ENCODE peak calls at places on chromosomes 16 and 17, in five cellular contexts. One of them, this sample, is unnamed.

GRCh38 chr16:77171750-77172635 is 19.0 kb upstream of the MON1B start:
- DNase-seq in stimulated activated CD8-positive, alpha-beta memory T cell treated with anti-CD3 and anti-CD28 coated beads, Interleukin-7, amount 100 ng/mL, for 1 hour: no peak
- DNase-seq in renal cortical epithelial cell: peak; percentile 53
- DNase-seq in heart right ventricle: no peak
- DNase-seq in tibial nerve: no peak
- DNase-seq in this sample: no peak

GRCh38 chr16:22304411-22304810 is 7.2 kb downstream of the POLR3E start:
- DNase-seq in stimulated activated CD8-positive, alpha-beta memory T cell treated with anti-CD3 and anti-CD28 coated beads, Interleukin-7, amount 100 ng/mL, for 1 hour: no peak
- DNase-seq in renal cortical epithelial cell: no peak
- DNase-seq in heart right ventricle: no peak
- DNase-seq in tibial nerve: no peak
- DNase-seq in this sample: no peak

GRCh38 chr17:29617125-29617480 is 5.6 kb downstream of the CORO6 start:
- DNase-seq in stimulated activated CD8-positive, alpha-beta memory T cell treated with anti-CD3 and anti-CD28 coated beads, Interleukin-7, amount 100 ng/mL, for 1 hour: peak; percentile 80
- DNase-seq in renal cortical epithelial cell: peak; percentile 49
- DNase-seq in heart right ventricle: peak; percentile 75
- DNase-seq in tibial nerve: no peak
- DNase-seq in this sample: peak; percentile 60

GRCh38 chr17:28573966-28574480 is 2.7 kb downstream of the ALDOC start:
- DNase-seq in stimulated activated CD8-positive, alpha-beta memory T cell treated with anti-CD3 and anti-CD28 coated beads, Interleukin-7, amount 100 ng/mL, for 1 hour: no peak
- DNase-seq in renal cortical epithelial cell: no peak
- DNase-seq in heart right ventricle: no peak
- DNase-seq in tibial nerve: no peak
- DNase-seq in this sample: no peak

GRCh38 chr16:11599579-11599978 is 12.9 kb upstream of the LITAF start:
- DNase-seq in stimulated activated CD8-positive, alpha-beta memory T cell treated with anti-CD3 and anti-CD28 coated beads, Interleukin-7, amount 100 ng/mL, for 1 hour: no peak
- DNase-seq in renal cortical epithelial cell: no peak
- DNase-seq in heart right ventricle: no peak
- DNase-seq in tibial nerve: no peak
- DNase-seq in this sample: no peak

GRCh38 chr17:35774499-35774898 is 13.8 kb downstream of the C17orf50 start:
- DNase-seq in stimulated activated CD8-positive, alpha-beta memory T cell treated with anti-CD3 and anti-CD28 coated beads, Interleukin-7, amount 100 ng/mL, for 1 hour: no peak
- DNase-seq in renal cortical epithelial cell: peak; percentile 56
- DNase-seq in heart right ventricle: peak; percentile 49
- DNase-seq in tibial nerve: no peak
- DNase-seq in this sample: no peak

GRCh38 chr17:28864991-28865849 is 10.4 kb downstream of the ERAL1 start:
- DNase-seq in stimulated activated CD8-positive, alpha-beta memory T cell treated with anti-CD3 and anti-CD28 coated beads, Interleukin-7, amount 100 ng/mL, for 1 hour: no peak
- DNase-seq in renal cortical epithelial cell: no peak
- DNase-seq in heart right ventricle: no peak
- DNase-seq in tibial nerve: no peak
- DNase-seq in this sample: no peak

GRCh38 chr17:4483012-4483840 is 15.5 kb upstream of the SPNS2 start:
- DNase-seq in stimulated activated CD8-positive, alpha-beta memory T cell treated with anti-CD3 and anti-CD28 coated beads, Interleukin-7, amount 100 ng/mL, for 1 hour: no peak
- DNase-seq in renal cortical epithelial cell: peak; percentile 91
- DNase-seq in heart right ventricle: peak; percentile 5
- DNase-seq in tibial nerve: no peak
- DNase-seq in this sample: no peak

GRCh38 chr16:11914759-11915643 is 755 bp downstream of the GSPT1 start:
- DNase-seq in stimulated activated CD8-positive, alpha-beta memory T cell treated with anti-CD3 and anti-CD28 coated beads, Interleukin-7, amount 100 ng/mL, for 1 hour: no peak
- DNase-seq in renal cortical epithelial cell: no peak
- DNase-seq in heart right ventricle: peak; percentile 53
- DNase-seq in tibial nerve: no peak
- DNase-seq in this sample: no peak

GRCh38 chr17:7281074-7281952 is at the start of gene SLC2A4:
- DNase-seq in stimulated activated CD8-positive, alpha-beta memory T cell treated with anti-CD3 and anti-CD28 coated beads, Interleukin-7, amount 100 ng/mL, for 1 hour: peak; percentile 63
- DNase-seq in renal cortical epithelial cell: peak; percentile 85
- DNase-seq in heart right ventricle: peak; percentile 95
- DNase-seq in tibial nerve: peak; percentile 87
- DNase-seq in this sample: peak; percentile 58

GRCh38 chr16:3740186-3740585 is 22.9 kb upstream of the TRAP1 start:
- DNase-seq in stimulated activated CD8-positive, alpha-beta memory T cell treated with anti-CD3 and anti-CD28 coated beads, Interleukin-7, amount 100 ng/mL, for 1 hour: no peak
- DNase-seq in renal cortical epithelial cell: no peak
- DNase-seq in heart right ventricle: no peak
- DNase-seq in tibial nerve: no peak
- DNase-seq in this sample: no peak

GRCh38 chr17:4751925-4752324 is 12.2 kb upstream of the CXCL16 start:
- DNase-seq in stimulated activated CD8-positive, alpha-beta memory T cell treated with anti-CD3 and anti-CD28 coated beads, Interleukin-7, amount 100 ng/mL, for 1 hour: no peak
- DNase-seq in renal cortical epithelial cell: no peak
- DNase-seq in heart right ventricle: no peak
- DNase-seq in tibial nerve: no peak
- DNase-seq in this sample: no peak

GRCh38 chr16:84616515-84616914 is 1.4 kb downstream of the COTL1 start:
- DNase-seq in stimulated activated CD8-positive, alpha-beta memory T cell treated with anti-CD3 and anti-CD28 coated beads, Interleukin-7, amount 100 ng/mL, for 1 hour: no peak
- DNase-seq in renal cortical epithelial cell: peak; percentile 66
- DNase-seq in heart right ventricle: no peak
- DNase-seq in tibial nerve: no peak
- DNase-seq in this sample: no peak

GRCh38 chr17:57366558-57367351 is 110.4 kb downstream of the MSI2 start:
- DNase-seq in stimulated activated CD8-positive, alpha-beta memory T cell treated with anti-CD3 and anti-CD28 coated beads, Interleukin-7, amount 100 ng/mL, for 1 hour: no peak
- DNase-seq in renal cortical epithelial cell: peak; percentile 92
- DNase-seq in heart right ventricle: no peak
- DNase-seq in tibial nerve: no peak
- DNase-seq in this sample: no peak

GRCh38 chr17:64016248-64016784 is 4.1 kb downstream of the ICAM2 start:
- DNase-seq in stimulated activated CD8-positive, alpha-beta memory T cell treated with anti-CD3 and anti-CD28 coated beads, Interleukin-7, amount 100 ng/mL, for 1 hour: no peak
- DNase-seq in renal cortical epithelial cell: no peak
- DNase-seq in heart right ventricle: no peak
- DNase-seq in tibial nerve: no peak
- DNase-seq in this sample: no peak

GRCh38 chr17:51618485-51618884 is 358.1 kb downstream of the UTP18 start:
- DNase-seq in stimulated activated CD8-positive, alpha-beta memory T cell treated with anti-CD3 and anti-CD28 coated beads, Interleukin-7, amount 100 ng/mL, for 1 hour: no peak
- DNase-seq in renal cortical epithelial cell: no peak
- DNase-seq in heart right ventricle: no peak
- DNase-seq in tibial nerve: no peak
- DNase-seq in this sample: no peak

GRCh38 chr17:50721194-50722010 is 2.0 kb downstream of the LUC7L3 start:
- DNase-seq in stimulated activated CD8-positive, alpha-beta memory T cell treated with anti-CD3 and anti-CD28 coated beads, Interleukin-7, amount 100 ng/mL, for 1 hour: no peak
- DNase-seq in renal cortical epithelial cell: peak; percentile 26
- DNase-seq in heart right ventricle: no peak
- DNase-seq in tibial nerve: no peak
- DNase-seq in this sample: no peak

GRCh38 chr17:15291674-15292361 is 26.7 kb upstream of the PMP22 start:
- DNase-seq in stimulated activated CD8-positive, alpha-beta memory T cell treated with anti-CD3 and anti-CD28 coated beads, Interleukin-7, amount 100 ng/mL, for 1 hour: no peak
- DNase-seq in renal cortical epithelial cell: peak; percentile 14
- DNase-seq in heart right ventricle: no peak
- DNase-seq in tibial nerve: no peak
- DNase-seq in this sample: no peak

GRCh38 chr17:46182961-46183360 is 10.3 kb downstream of the KANSL1 start:
- DNase-seq in stimulated activated CD8-positive, alpha-beta memory T cell treated with anti-CD3 and anti-CD28 coated beads, Interleukin-7, amount 100 ng/mL, for 1 hour: no peak
- DNase-seq in renal cortical epithelial cell: no peak
- DNase-seq in heart right ventricle: no peak
- DNase-seq in tibial nerve: no peak
- DNase-seq in this sample: no peak

GRCh38 chr16:78762222-78762621 is 662.8 kb downstream of the WWOX start:
- DNase-seq in stimulated activated CD8-positive, alpha-beta memory T cell treated with anti-CD3 and anti-CD28 coated beads, Interleukin-7, amount 100 ng/mL, for 1 hour: no peak
- DNase-seq in renal cortical epithelial cell: no peak
- DNase-seq in heart right ventricle: no peak
- DNase-seq in tibial nerve: no peak
- DNase-seq in this sample: no peak

GRCh38 chr16:8182761-8183160 is 407.6 kb downstream of the TMEM114 start:
- DNase-seq in stimulated activated CD8-positive, alpha-beta memory T cell treated with anti-CD3 and anti-CD28 coated beads, Interleukin-7, amount 100 ng/mL, for 1 hour: no peak
- DNase-seq in renal cortical epithelial cell: no peak
- DNase-seq in heart right ventricle: no peak
- DNase-seq in tibial nerve: no peak
- DNase-seq in this sample: no peak

GRCh38 chr16:83351846-83352245 is 455.9 kb upstream of the HSBP1 start:
- DNase-seq in stimulated activated CD8-positive, alpha-beta memory T cell treated with anti-CD3 and anti-CD28 coated beads, Interleukin-7, amount 100 ng/mL, for 1 hour: no peak
- DNase-seq in renal cortical epithelial cell: peak; percentile 16
- DNase-seq in heart right ventricle: no peak
- DNase-seq in tibial nerve: no peak
- DNase-seq in this sample: no peak

GRCh38 chr16:29745853-29746345 is at the start of gene C16orf54:
- DNase-seq in stimulated activated CD8-positive, alpha-beta memory T cell treated with anti-CD3 and anti-CD28 coated beads, Interleukin-7, amount 100 ng/mL, for 1 hour: peak; percentile 82
- DNase-seq in renal cortical epithelial cell: no peak
- DNase-seq in heart right ventricle: peak; percentile 63
- DNase-seq in tibial nerve: no peak
- DNase-seq in this sample: peak; percentile 88

GRCh38 chr16:85387171-85387507 is 226.0 kb upstream of the GSE1 start:
- DNase-seq in stimulated activated CD8-positive, alpha-beta memory T cell treated with anti-CD3 and anti-CD28 coated beads, Interleukin-7, amount 100 ng/mL, for 1 hour: no peak
- DNase-seq in renal cortical epithelial cell: no peak
- DNase-seq in heart right ventricle: peak; percentile 5
- DNase-seq in tibial nerve: peak; percentile 9
- DNase-seq in this sample: no peak

GRCh38 chr16:58032710-58033293 is 7.2 kb downstream of the MMP15 start:
- DNase-seq in stimulated activated CD8-positive, alpha-beta memory T cell treated with anti-CD3 and anti-CD28 coated beads, Interleukin-7, amount 100 ng/mL, for 1 hour: no peak
- DNase-seq in renal cortical epithelial cell: no peak
- DNase-seq in heart right ventricle: peak; percentile 77
- DNase-seq in tibial nerve: no peak
- DNase-seq in this sample: no peak

GRCh38 chr17:44934745-44935105 is 12.8 kb downstream of the KIF18B start:
- DNase-seq in stimulated activated CD8-positive, alpha-beta memory T cell treated with anti-CD3 and anti-CD28 coated beads, Interleukin-7, amount 100 ng/mL, for 1 hour: no peak
- DNase-seq in renal cortical epithelial cell: no peak
- DNase-seq in heart right ventricle: no peak
- DNase-seq in tibial nerve: no peak
- DNase-seq in this sample: no peak

GRCh38 chr17:9072626-9073339 is 51.5 kb downstream of the NTN1 start:
- DNase-seq in stimulated activated CD8-positive, alpha-beta memory T cell treated with anti-CD3 and anti-CD28 coated beads, Interleukin-7, amount 100 ng/mL, for 1 hour: no peak
- DNase-seq in renal cortical epithelial cell: no peak
- DNase-seq in heart right ventricle: peak; percentile 64
- DNase-seq in tibial nerve: peak; percentile 48
- DNase-seq in this sample: no peak

GRCh38 chr16:67909056-67909742 is 16.1 kb downstream of the PSKH1 start:
- DNase-seq in stimulated activated CD8-positive, alpha-beta memory T cell treated with anti-CD3 and anti-CD28 coated beads, Interleukin-7, amount 100 ng/mL, for 1 hour: no peak
- DNase-seq in renal cortical epithelial cell: no peak
- DNase-seq in heart right ventricle: no peak
- DNase-seq in tibial nerve: no peak
- DNase-seq in this sample: no peak

GRCh38 chr17:55266051-55266957 is 1.5 kb downstream of the HLF start:
- DNase-seq in stimulated activated CD8-positive, alpha-beta memory T cell treated with anti-CD3 and anti-CD28 coated beads, Interleukin-7, amount 100 ng/mL, for 1 hour: no peak
- DNase-seq in renal cortical epithelial cell: no peak
- DNase-seq in heart right ventricle: no peak
- DNase-seq in tibial nerve: no peak
- DNase-seq in this sample: no peak

GRCh38 chr16:26595199-26595598 is 471.5 kb upstream of the C16orf82 start:
- DNase-seq in stimulated activated CD8-positive, alpha-beta memory T cell treated with anti-CD3 and anti-CD28 coated beads, Interleukin-7, amount 100 ng/mL, for 1 hour: no peak
- DNase-seq in renal cortical epithelial cell: no peak
- DNase-seq in heart right ventricle: no peak
- DNase-seq in tibial nerve: no peak
- DNase-seq in this sample: no peak

GRCh38 chr17:73249700-73250099 is 12.0 kb downstream of the CPSF4L start:
- DNase-seq in stimulated activated CD8-positive, alpha-beta memory T cell treated with anti-CD3 and anti-CD28 coated beads, Interleukin-7, amount 100 ng/mL, for 1 hour: no peak
- DNase-seq in renal cortical epithelial cell: no peak
- DNase-seq in heart right ventricle: no peak
- DNase-seq in tibial nerve: no peak
- DNase-seq in this sample: no peak

GRCh38 chr16:88430524-88431446 is 22.3 kb upstream of the ZFPM1 start:
- DNase-seq in stimulated activated CD8-positive, alpha-beta memory T cell treated with anti-CD3 and anti-CD28 coated beads, Interleukin-7, amount 100 ng/mL, for 1 hour: no peak
- DNase-seq in renal cortical epithelial cell: no peak
- DNase-seq in heart right ventricle: peak; percentile 49
- DNase-seq in tibial nerve: no peak
- DNase-seq in this sample: no peak

GRCh38 chr16:25018972-25019617 is 3.9 kb upstream of the ARHGAP17 start:
- DNase-seq in stimulated activated CD8-positive, alpha-beta memory T cell treated with anti-CD3 and anti-CD28 coated beads, Interleukin-7, amount 100 ng/mL, for 1 hour: no peak
- DNase-seq in renal cortical epithelial cell: no peak
- DNase-seq in heart right ventricle: no peak
- DNase-seq in tibial nerve: no peak
- DNase-seq in this sample: no peak

GRCh38 chr17:83189673-83190385 is 110.4 kb downstream of the METRNL start:
- DNase-seq in stimulated activated CD8-positive, alpha-beta memory T cell treated with anti-CD3 and anti-CD28 coated beads, Interleukin-7, amount 100 ng/mL, for 1 hour: no peak
- DNase-seq in renal cortical epithelial cell: no peak
- DNase-seq in heart right ventricle: peak; percentile 41
- DNase-seq in tibial nerve: peak; percentile 71
- DNase-seq in this sample: no peak

GRCh38 chr17:17690156-17690737 is 9.0 kb downstream of the RAI1 start:
- DNase-seq in stimulated activated CD8-positive, alpha-beta memory T cell treated with anti-CD3 and anti-CD28 coated beads, Interleukin-7, amount 100 ng/mL, for 1 hour: no peak
- DNase-seq in renal cortical epithelial cell: peak; percentile 47
- DNase-seq in heart right ventricle: no peak
- DNase-seq in tibial nerve: no peak
- DNase-seq in this sample: no peak

GRCh38 chr16:88702364-88703210 is 3.6 kb downstream of the RNF166 start:
- DNase-seq in stimulated activated CD8-positive, alpha-beta memory T cell treated with anti-CD3 and anti-CD28 coated beads, Interleukin-7, amount 100 ng/mL, for 1 hour: no peak
- DNase-seq in renal cortical epithelial cell: no peak
- DNase-seq in heart right ventricle: no peak
- DNase-seq in tibial nerve: no peak
- DNase-seq in this sample: no peak